ENCODE peak calls at places on chromosome 4, in four cellular contexts. One of them, this sample, is unnamed.

GRCh38 chr4:150297861-150298474 is 219.7 kb downstream of the DCLK2 start:
- DNase-seq in GM12891: no peak
- DNase-seq in K562: peak; percentile 70
- DNase-seq in GM12878: peak; percentile 8
- DNase-seq in this sample: peak; percentile 10

GRCh38 chr4:42655248-42655647 is 1.7 kb downstream of the ATP8A1 start:
- DNase-seq in GM12891: no peak
- DNase-seq in K562: no peak
- DNase-seq in GM12878: no peak
- DNase-seq in this sample: no peak

GRCh38 chr4:26850528-26850927 is 10.1 kb upstream of the STIM2 start:
- DNase-seq in GM12891: no peak
- DNase-seq in K562: no peak
- DNase-seq in GM12878: no peak
- DNase-seq in this sample: no peak

GRCh38 chr4:171588764-171589163 is 224.4 kb upstream of the GALNTL6 start:
- DNase-seq in GM12891: no peak
- DNase-seq in K562: no peak
- DNase-seq in GM12878: no peak
- DNase-seq in this sample: no peak

GRCh38 chr4:177367336-177367735 is 57.7 kb downstream of the NEIL3 start:
- DNase-seq in GM12891: no peak
- DNase-seq in K562: peak; percentile 9
- DNase-seq in GM12878: no peak
- DNase-seq in this sample: peak; percentile 18

GRCh38 chr4:15006416-15007024 is 4.2 kb downstream of the CPEB2 start:
- DNase-seq in GM12891: no peak
- DNase-seq in K562: peak; percentile 20
- DNase-seq in GM12878: no peak
- DNase-seq in this sample: no peak

GRCh38 chr4:140351778-140352177 is 21.7 kb upstream of the SCOC start:
- DNase-seq in GM12891: no peak
- DNase-seq in K562: no peak
- DNase-seq in GM12878: no peak
- DNase-seq in this sample: no peak

GRCh38 chr4:40200881-40201797 is 4.3 kb downstream of the RHOH start:
- DNase-seq in GM12891: no peak
- DNase-seq in K562: peak; percentile 86
- DNase-seq in GM12878: no peak
- DNase-seq in this sample: no peak

GRCh38 chr4:38034986-38035882 is 75.0 kb downstream of the PTTG2 start:
- DNase-seq in GM12891: peak; percentile 29
- DNase-seq in K562: peak; percentile 67
- DNase-seq in GM12878: no peak
- DNase-seq in this sample: peak; percentile 56

GRCh38 chr4:186095406-186095805 is 9.1 kb upstream of the FAM149A start:
- DNase-seq in GM12891: no peak
- DNase-seq in K562: no peak
- DNase-seq in GM12878: no peak
- DNase-seq in this sample: no peak

GRCh38 chr4:101346562-101347266 is 612 bp downstream of the PPP3CA start:
- DNase-seq in GM12891: peak; percentile 34
- DNase-seq in K562: peak; percentile 53
- DNase-seq in GM12878: no peak
- DNase-seq in this sample: peak; percentile 60

GRCh38 chr4:3420606-3420955 is 21.2 kb upstream of the HGFAC start:
- DNase-seq in GM12891: no peak
- DNase-seq in K562: no peak
- DNase-seq in GM12878: no peak
- DNase-seq in this sample: no peak

GRCh38 chr4:48570646-48571220 is 80.7 kb downstream of the ZAR1 start:
- DNase-seq in GM12891: no peak
- DNase-seq in K562: no peak
- DNase-seq in GM12878: no peak
- DNase-seq in this sample: no peak

GRCh38 chr4:130210871-130211270 is 1114.9 kb downstream of the C4orf33 start:
- DNase-seq in GM12891: no peak
- DNase-seq in K562: no peak
- DNase-seq in GM12878: no peak
- DNase-seq in this sample: no peak

GRCh38 chr4:159227984-159228383 is 125.1 kb downstream of the RAPGEF2 start:
- DNase-seq in GM12891: no peak
- DNase-seq in K562: no peak
- DNase-seq in GM12878: no peak
- DNase-seq in this sample: no peak

GRCh38 chr4:8378776-8379175 is 61.7 kb downstream of the ACOX3 start:
- DNase-seq in GM12891: no peak
- DNase-seq in K562: no peak
- DNase-seq in GM12878: no peak
- DNase-seq in this sample: no peak

GRCh38 chr4:145481942-145482208 is 222 bp downstream of the SMAD1 start:
- DNase-seq in GM12891: no peak
- DNase-seq in K562: no peak
- DNase-seq in GM12878: no peak
- DNase-seq in this sample: no peak

GRCh38 chr4:56803473-56803872 is 18.0 kb downstream of the SPINK2 start:
- DNase-seq in GM12891: no peak
- DNase-seq in K562: no peak
- DNase-seq in GM12878: peak; percentile 67
- DNase-seq in this sample: no peak

GRCh38 chr4:94403735-94404134 is 48.0 kb upstream of the PDLIM5 start:
- DNase-seq in GM12891: no peak
- DNase-seq in K562: no peak
- DNase-seq in GM12878: no peak
- DNase-seq in this sample: no peak

DNA sequence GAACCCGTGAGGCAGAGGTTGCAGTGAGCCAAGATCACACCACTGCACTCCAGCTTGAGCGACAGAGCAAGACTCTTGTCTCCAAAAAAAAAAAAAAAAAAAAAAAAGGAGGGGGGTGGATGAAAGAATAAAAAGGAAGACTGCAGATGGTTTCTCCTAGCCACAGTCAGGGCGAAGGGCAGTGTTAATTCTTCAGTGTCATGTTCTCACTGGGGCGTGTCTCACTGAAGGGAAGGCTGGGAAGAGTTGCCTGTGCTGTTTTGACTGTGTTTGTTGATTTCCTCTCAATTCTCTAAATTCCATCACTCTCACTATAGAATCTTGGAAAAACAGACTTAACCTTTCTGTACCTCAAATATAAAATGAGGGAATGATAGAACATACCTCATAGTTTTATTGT is 71.6 kb upstream of the DHX15 start:
- DNase-seq in GM12891: no peak
- DNase-seq in K562: no peak
- DNase-seq in GM12878: no peak
- DNase-seq in this sample: no peak
- TF ChIP-seq SPI1 in GM12891: no peak
- TF ChIP-seq SPI1 in K562: no peak
- TF ChIP-seq SPI1 in GM12878: no peak
- TF ChIP-seq SPI1 in this sample: no peak

DNA sequence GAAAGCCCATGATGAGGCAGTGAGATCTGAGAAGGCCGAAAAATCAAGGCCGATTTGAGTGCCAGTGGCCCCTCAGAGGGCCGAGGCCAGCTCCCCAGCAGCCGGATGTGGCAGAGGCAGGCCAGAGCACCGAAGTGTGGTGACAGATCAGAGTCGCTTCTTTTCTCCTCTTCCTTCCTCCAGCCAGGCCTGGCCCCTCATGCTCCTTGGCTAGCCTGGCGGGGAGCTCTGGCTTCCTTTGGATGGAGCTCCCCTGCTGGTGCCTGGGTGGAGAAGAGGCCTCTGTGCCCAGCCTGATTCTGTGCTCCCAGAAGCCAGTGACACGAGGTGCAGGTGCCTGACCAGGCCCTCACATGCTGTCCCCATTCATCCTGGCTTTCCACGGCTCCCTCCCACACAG is 127.2 kb upstream of the PABPC4L start:
- DNase-seq in GM12891: no peak
- DNase-seq in K562: peak; percentile 53
- DNase-seq in GM12878: no peak
- DNase-seq in this sample: no peak
- TF ChIP-seq SPI1 in GM12891: no peak
- TF ChIP-seq SPI1 in K562: no peak
- TF ChIP-seq SPI1 in GM12878: no peak
- TF ChIP-seq SPI1 in this sample: no peak

DNA sequence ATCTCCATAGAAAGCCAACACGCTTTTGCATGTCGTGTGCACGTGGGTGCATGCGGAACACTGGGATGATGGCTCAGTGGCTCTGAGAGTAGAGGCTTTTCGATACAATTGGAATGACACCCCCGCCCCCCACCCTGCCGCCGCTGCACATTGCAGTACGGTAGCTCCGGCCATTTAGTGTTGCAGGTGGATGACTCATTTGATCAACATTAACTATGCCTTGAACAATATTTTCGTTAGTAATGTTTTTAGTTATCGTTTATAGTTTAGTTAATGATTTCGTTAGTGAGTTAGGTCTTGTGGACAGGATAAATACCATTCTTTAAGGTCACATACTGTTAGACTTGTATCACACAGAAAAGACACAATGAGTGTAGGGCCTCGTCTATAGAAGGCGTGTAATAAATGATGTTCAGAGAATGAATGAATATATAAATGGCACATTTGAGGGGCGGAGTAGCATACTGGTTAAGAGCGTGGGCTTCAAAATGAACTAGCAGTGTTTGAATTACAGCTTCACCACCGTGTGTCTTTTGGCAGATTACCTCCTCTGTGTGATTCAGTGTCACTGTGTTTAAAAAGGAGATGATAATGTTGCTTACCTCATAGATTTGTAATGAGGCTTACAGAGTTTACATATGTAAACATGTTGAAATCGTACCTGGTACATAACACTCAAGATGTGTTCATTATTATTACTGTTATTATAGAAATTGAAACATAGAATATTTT is 67.2 kb upstream of the TENM3 start:
- DNase-seq in GM12891: no peak
- DNase-seq in K562: no peak
- DNase-seq in GM12878: no peak
- DNase-seq in this sample: no peak
- TF ChIP-seq SPI1 in GM12891: no peak
- TF ChIP-seq SPI1 in K562: no peak
- TF ChIP-seq SPI1 in GM12878: no peak
- TF ChIP-seq SPI1 in this sample: no peak

GRCh38 chr4:20544645-20545044 is 155.6 kb upstream of the PACRGL start:
- DNase-seq in GM12891: no peak
- DNase-seq in K562: peak; percentile 21
- DNase-seq in GM12878: no peak
- DNase-seq in this sample: no peak
- TF ChIP-seq SPI1 in GM12891: no peak
- TF ChIP-seq SPI1 in K562: no peak
- TF ChIP-seq SPI1 in GM12878: no peak
- TF ChIP-seq SPI1 in this sample: no peak

GRCh38 chr4:168612435-168613139 is 115.7 kb downstream of the PALLD start:
- DNase-seq in GM12891: no peak
- DNase-seq in K562: no peak
- DNase-seq in GM12878: no peak
- DNase-seq in this sample: no peak
- TF ChIP-seq SPI1 in GM12891: no peak
- TF ChIP-seq SPI1 in K562: no peak
- TF ChIP-seq SPI1 in GM12878: no peak
- TF ChIP-seq SPI1 in this sample: no peak

DNA sequence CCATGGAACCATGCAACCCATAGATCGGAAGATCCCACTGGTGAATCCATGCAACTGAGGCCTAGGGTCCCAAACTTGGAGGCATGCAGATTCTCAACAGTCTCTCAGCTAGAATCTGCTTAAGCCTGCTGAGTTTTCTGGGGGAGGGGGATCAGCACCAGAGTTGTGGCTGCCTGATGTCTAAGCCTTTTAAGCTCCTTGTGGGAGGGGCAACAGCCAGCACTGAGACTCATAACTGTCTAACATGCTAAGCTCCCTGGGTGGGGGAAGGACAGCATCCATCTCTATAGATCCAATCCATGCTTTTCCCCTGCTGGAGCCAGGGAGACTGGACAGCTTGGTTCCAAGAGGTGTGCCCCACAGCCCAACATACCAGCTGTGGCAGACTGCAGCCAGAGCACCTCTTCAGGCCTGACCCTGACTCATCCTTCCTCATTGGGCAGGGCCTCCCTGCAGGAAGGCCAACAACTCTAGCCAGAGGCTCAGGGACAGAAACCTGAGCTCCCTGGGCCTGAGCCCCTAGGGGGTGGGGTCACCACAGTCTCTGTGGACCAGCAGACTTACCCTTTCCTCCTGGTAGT is 300.1 kb upstream of the SLC7A11 start:
- DNase-seq in GM12891: no peak
- DNase-seq in K562: no peak
- DNase-seq in GM12878: no peak
- DNase-seq in this sample: no peak
- TF ChIP-seq SPI1 in GM12891: no peak
- TF ChIP-seq SPI1 in K562: no peak
- TF ChIP-seq SPI1 in GM12878: no peak
- TF ChIP-seq SPI1 in this sample: no peak

GRCh38 chr4:68271851-68272756 is 26.6 kb upstream of the TMPRSS11B start:
- DNase-seq in GM12891: peak; percentile 10
- DNase-seq in K562: peak; percentile 57
- DNase-seq in GM12878: no peak
- DNase-seq in this sample: peak; percentile 3

GRCh38 chr4:68267433-68267944 is 22.0 kb upstream of the TMPRSS11B start:
- DNase-seq in GM12891: no peak
- DNase-seq in K562: peak; percentile 49
- DNase-seq in GM12878: no peak
- DNase-seq in this sample: no peak

GRCh38 chr4:68278045-68278444 is 32.6 kb upstream of the TMPRSS11B start:
- DNase-seq in GM12891: no peak
- DNase-seq in K562: no peak
- DNase-seq in GM12878: no peak
- DNase-seq in this sample: no peak

GRCh38 chr4:68272860-68273259 is 27.4 kb upstream of the TMPRSS11B start:
- DNase-seq in GM12891: no peak
- DNase-seq in K562: no peak
- DNase-seq in GM12878: no peak
- DNase-seq in this sample: no peak
- TF ChIP-seq SPI1 in GM12891: no peak
- TF ChIP-seq SPI1 in K562: no peak
- TF ChIP-seq SPI1 in GM12878: no peak
- TF ChIP-seq SPI1 in this sample: no peak

DNA sequence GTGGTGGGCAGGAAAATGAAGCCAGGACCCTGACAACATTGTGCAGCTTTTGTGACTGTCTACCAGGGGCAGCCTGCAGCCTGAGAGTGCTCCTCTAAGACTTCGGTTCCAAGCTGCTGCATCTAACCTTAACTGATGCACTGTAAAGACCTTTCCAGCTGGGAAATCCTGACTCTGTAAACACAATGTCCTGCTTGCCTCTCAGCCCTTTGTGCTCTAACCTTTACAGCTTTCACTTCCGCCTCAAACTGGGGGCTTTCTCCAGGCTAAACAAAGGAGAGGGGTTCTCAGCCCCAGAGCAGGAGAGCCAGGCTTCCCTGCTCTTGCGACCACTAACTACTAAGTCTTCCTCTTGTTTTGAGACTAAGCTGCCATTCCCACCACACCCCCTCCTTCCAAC is 19.3 kb upstream of the RASL11B start:
- DNase-seq in GM12891: no peak
- DNase-seq in K562: no peak
- DNase-seq in GM12878: no peak
- DNase-seq in this sample: no peak
- TF ChIP-seq SPI1 in GM12891: no peak
- TF ChIP-seq SPI1 in K562: no peak
- TF ChIP-seq SPI1 in GM12878: peak; percentile 9
- TF ChIP-seq SPI1 in this sample: no peak

GRCh38 chr4:164997324-164997723 is 19.9 kb upstream of the TRIM61 start:
- DNase-seq in GM12891: no peak
- DNase-seq in K562: peak; percentile 53
- DNase-seq in GM12878: no peak
- DNase-seq in this sample: no peak
- TF ChIP-seq SPI1 in GM12891: no peak
- TF ChIP-seq SPI1 in K562: no peak
- TF ChIP-seq SPI1 in GM12878: no peak
- TF ChIP-seq SPI1 in this sample: no peak

GRCh38 chr4:84924439-84924838 is 42.1 kb downstream of the WDFY3 start:
- DNase-seq in GM12891: no peak
- DNase-seq in K562: no peak
- DNase-seq in GM12878: no peak
- DNase-seq in this sample: no peak
- TF ChIP-seq SPI1 in GM12891: no peak
- TF ChIP-seq SPI1 in K562: no peak
- TF ChIP-seq SPI1 in GM12878: no peak
- TF ChIP-seq SPI1 in this sample: no peak